ENCODE peak calls at places on chromosomes 11 and 22, in six cellular contexts. E is left ventricle myocardium inferior, I is cardiac muscle cell, B is heart left ventricle, H is DND-41, U is A549. Y is an unnamed sample.

GRCh38 chr11:23311986-23312940 is 452.0 kb upstream of the CCDC179 start:
- DNase-seq in B (no peak), H (no peak), I (peak; percentile 13), U (no peak), E (no peak), Y (no peak)

GRCh38 chr22:44425356-44425755 is 72.7 kb downstream of the RTL6 start:
- DNase-seq in E (no peak), I (peak; percentile 36), H (no peak), U (no peak), B (no peak), Y (no peak)

GRCh38 chr11:64703048-64703447 is 19.9 kb downstream of the NRXN2 start:
- DNase-seq in I (no peak), E (no peak), H (no peak), B (no peak), U (no peak), Y (no peak)

GRCh38 chr22:30806391-30806861 is 111.8 kb downstream of the OSBP2 start:
- DNase-seq in B (no peak), U (no peak), I (peak; percentile 54), H (peak; percentile 12), E (no peak), Y (no peak)

GRCh38 chr22:39900306-39901227 is at the start of gene GRAP2:
- DNase-seq in E (no peak), U (no peak), H (peak; percentile 88), B (no peak), I (no peak), Y (no peak)

GRCh38 chr22:35010543-35010942 is 55.4 kb upstream of the ISX start:
- DNase-seq in B (no peak), E (no peak), H (no peak), U (no peak), I (no peak), Y (no peak)

GRCh38 chr22:20865869-20866445 is 7.2 kb downstream of the SNAP29 start:
- DNase-seq in I (no peak), B (no peak), E (no peak), H (no peak), U (no peak), Y (no peak)

GRCh38 chr11:78796956-78797355 is 222.3 kb upstream of the NARS2 start:
- DNase-seq in I (peak; percentile 52), H (no peak), U (no peak), E (no peak), B (no peak), Y (no peak)

GRCh38 chr11:3853935-3854659 is 1.4 kb upstream of the STIM1 start:
- DNase-seq in I (no peak), B (no peak), H (peak; percentile 82), E (peak; percentile 21), U (no peak), Y (peak; percentile 57)

GRCh38 chr11:100556781-100557180 is 130.3 kb upstream of the ARHGAP42 start:
- DNase-seq in E (no peak), B (no peak), U (no peak), I (no peak), H (no peak), Y (no peak)

GRCh38 chr22:29300807-29301601 is 5.4 kb upstream of the GAS2L1 start:
- DNase-seq in E (no peak), I (no peak), U (no peak), B (peak; percentile 21), H (no peak), Y (no peak)

GRCh38 chr11:118623291-118623655 is 15.9 kb downstream of the PHLDB1 start:
- DNase-seq in B (peak; percentile 72), U (no peak), H (no peak), E (no peak), I (peak; percentile 49), Y (peak; percentile 45)

GRCh38 chr11:117859061-117859460 is 17.4 kb downstream of the FXYD6 start:
- DNase-seq in I (no peak), U (no peak), H (no peak), E (no peak), B (no peak), Y (no peak)

GRCh38 chr11:88629496-88629895 is 292.0 kb upstream of the CTSC start:
- DNase-seq in U (no peak), I (no peak), B (no peak), E (no peak), H (no peak), Y (no peak)

GRCh38 chr22:48893288-48894063 is 934.2 kb downstream of the BRD1 start:
- DNase-seq in U (no peak), B (peak; percentile 59), I (no peak), E (no peak), H (no peak), Y (no peak)

GRCh38 chr11:76838422-76839068 is 22.2 kb upstream of the ACER3 start:
- DNase-seq in U (peak; percentile 41), E (no peak), I (peak; percentile 45), H (no peak), B (no peak), Y (no peak)

GRCh38 chr11:44627911-44628729 is 62.7 kb downstream of the CD82 start:
- DNase-seq in U (no peak), I (peak; percentile 69), E (peak; percentile 82), H (no peak), B (peak; percentile 85), Y (peak; percentile 70)

GRCh38 chr22:36204001-36204640 is 2.5 kb upstream of the APOL4 start:
- DNase-seq in E (no peak), U (no peak), I (no peak), B (no peak), H (no peak), Y (no peak)

GRCh38 chr11:128567130-128567529 is 20.2 kb downstream of the ETS1 start:
- DNase-seq in H (no peak), I (no peak), B (no peak), E (no peak), U (no peak), Y (no peak)

GRCh38 chr22:36862251-36863242 is 1.7 kb downstream of the NCF4 start:
- DNase-seq in I (no peak), H (no peak), B (peak; percentile 77), E (peak; percentile 46), U (no peak), Y (peak; percentile 61)

GRCh38 chr11:75562048-75562835 is at the start of gene SERPINH1:
- DNase-seq in B (peak; percentile 92), H (peak; percentile 80), E (peak; percentile 89), U (peak; percentile 97), I (peak; percentile 94), Y (peak; percentile 91)

GRCh38 chr11:75562836-75563484 is 907 bp downstream of the SERPINH1 start:
- DNase-seq in I (peak; percentile 76), U (no peak), H (no peak), B (peak; percentile 72), E (no peak), Y (no peak)

GRCh38 chr11:75563501-75563977 is 1.5 kb downstream of the SERPINH1 start:
- DNase-seq in H (no peak), I (no peak), B (no peak), E (no peak), U (no peak), Y (no peak)

GRCh38 chr11:75565221-75565814 is 3.3 kb downstream of the SERPINH1 start:
- DNase-seq in B (peak; percentile 80), H (no peak), I (peak; percentile 77), U (no peak), E (peak; percentile 69), Y (no peak)

DNA sequence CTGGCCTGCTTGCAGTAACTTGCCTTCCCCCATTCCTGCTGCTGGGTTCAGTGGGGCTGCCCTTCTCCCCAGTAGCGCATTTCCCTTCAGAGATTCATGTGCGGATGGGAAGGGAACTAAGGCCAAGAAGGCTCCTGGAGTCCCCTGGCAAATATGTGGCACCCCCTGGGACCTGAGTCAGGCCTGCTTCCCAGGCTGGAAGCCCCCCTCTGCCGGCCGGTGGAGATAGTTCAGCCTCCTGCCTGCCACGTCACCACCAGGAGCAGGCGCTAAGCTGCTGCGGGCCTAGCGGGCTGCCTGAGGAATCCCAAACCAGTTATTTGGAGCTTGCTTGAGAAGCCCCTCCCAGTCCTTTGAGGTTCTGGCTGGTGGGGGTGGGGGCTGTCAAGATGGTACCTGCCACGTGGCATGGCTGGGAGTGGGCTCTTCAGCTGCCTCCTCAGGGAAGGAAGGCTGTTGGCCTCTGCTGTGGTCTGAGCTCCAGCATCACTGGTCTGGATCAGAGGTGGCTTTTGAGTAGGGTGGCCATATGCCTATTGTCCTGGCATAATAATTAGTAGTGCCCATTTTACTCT is 2.0 kb downstream of the SERPINH1 start:
- DNase-seq in I (peak; percentile 91), E (peak; percentile 64), U (no peak), H (no peak), B (peak; percentile 78), Y (no peak)
- H3K4me1 ChIP-seq in I (peaks cover 34% of the 10 kb centered on the region), E (peaks cover 100% of the 10 kb centered on the region), U (peaks cover 46% of the 10 kb centered on the region), H (peaks cover 29% of the 10 kb centered on the region), B (peaks cover 61% of the 10 kb centered on the region), Y (peaks cover 80% of the 10 kb centered on the region)

GRCh38 chr22:19848298-19849224 is 6.1 kb downstream of the GNB1L start:
- DNase-seq in E (no peak), U (peak; percentile 21), I (no peak), B (no peak), H (no peak), Y (peak; percentile 65)
- H3K27ac ChIP-seq in E (no peak overlapping the region), U (peak overlapping the region; percentile 32), I (no peak overlapping the region), B (no peak overlapping the region), H (peak overlapping the region; percentile 3), Y (peak overlapping the region; percentile 38)

DNA sequence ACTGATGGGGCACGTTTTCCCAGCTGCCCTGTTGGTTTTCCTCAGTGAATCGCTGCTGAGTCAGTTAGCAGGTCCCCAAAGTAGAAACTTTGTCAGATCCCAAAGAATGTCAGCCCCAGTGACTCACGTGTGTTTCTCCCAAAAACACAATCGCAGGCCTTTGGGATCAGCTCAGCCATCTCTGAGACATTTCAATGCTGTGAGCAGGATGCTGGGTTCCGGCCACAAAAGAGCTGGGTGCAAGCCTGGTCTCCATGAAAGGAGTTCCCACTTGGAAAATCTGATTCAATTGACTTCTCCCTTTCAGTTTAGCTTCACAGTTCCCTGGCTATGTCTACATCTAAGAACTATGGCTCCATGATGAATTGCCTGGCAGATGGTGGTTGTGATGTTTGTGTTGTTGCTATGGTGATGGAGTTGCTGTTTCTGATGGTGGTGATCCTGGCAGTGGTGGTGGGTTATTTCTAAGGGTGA is 28.0 kb downstream of the MYEOV start:
- DNase-seq in H (no peak), E (no peak), B (no peak), U (no peak), I (peak; percentile 68), Y (no peak)
- H3K4me3 ChIP-seq in H (no peak overlapping the region), E (no peak overlapping the region), B (no peak overlapping the region), U (no peak overlapping the region), I (no peak overlapping the region), Y (no peak overlapping the region)

DNA sequence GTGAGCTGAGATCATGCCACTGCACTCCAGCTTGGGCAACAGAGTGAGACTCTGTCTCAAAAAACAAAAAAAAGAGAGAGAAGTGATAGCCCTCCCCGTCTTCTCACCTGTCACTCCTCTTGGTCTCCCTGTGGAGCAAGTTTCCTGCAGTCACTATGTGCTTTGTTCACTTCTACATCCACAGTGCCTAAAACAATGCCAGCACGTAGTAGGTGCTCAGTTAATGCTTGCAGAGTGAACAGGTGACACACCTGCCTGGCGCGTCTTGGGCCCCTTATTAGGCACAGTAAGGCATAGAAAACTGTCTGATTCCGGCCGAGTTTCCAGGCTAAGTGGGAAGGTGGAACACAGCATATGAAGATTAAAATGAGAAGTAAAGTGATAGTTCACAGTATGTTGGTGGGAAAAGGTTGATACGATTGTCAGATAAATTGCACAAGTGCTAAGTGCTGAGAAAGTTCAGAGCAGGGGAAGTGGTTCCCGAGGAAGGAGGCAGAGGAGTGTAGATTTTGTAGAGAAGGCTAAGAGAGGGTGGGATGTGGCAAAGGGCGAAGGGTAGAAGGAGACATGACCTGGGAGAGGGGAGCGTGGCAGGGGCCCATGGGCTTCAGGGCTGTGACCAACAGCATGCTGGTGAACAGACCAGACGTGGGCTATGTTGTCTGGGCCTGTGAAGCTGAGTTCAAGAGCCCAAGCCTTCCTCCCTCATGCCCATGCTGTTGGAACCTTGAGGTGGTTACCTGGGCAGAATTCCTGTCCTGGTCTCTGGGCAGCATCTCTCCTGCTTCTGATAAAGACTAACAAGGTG is 41.9 kb downstream of the BCR start:
- DNase-seq in B (no peak), U (no peak), H (no peak), E (no peak), I (no peak), Y (peak; percentile 41)
- H3K4me1 ChIP-seq in B (peaks cover 91% of the 10 kb centered on the region), U (peaks cover 51% of the 10 kb centered on the region), H (peaks cover 99% of the 10 kb centered on the region), E (peaks cover 100% of the 10 kb centered on the region), I (peaks cover 42% of the 10 kb centered on the region), Y (peaks cover 100% of the 10 kb centered on the region)

Y was measured in lower lobe of right lung.